ENCODE peak calls at places on chromosomes 13 and 19, in six cellular contexts. One of them, this sample, is unnamed.

GRCh38 chr13:25281193-25281936 is 5.9 kb downstream of the MTMR6 start:
- DNase-seq in astrocyte of the cerebellum: no peak
- DNase-seq in RWPE1: no peak
- DNase-seq in RWPE2: no peak
- DNase-seq in ovary: no peak
- DNase-seq in ascending aorta: no peak
- DNase-seq in this sample: no peak

GRCh38 chr13:96119921-96120320 is 30.0 kb downstream of the HS6ST3 start:
- DNase-seq in astrocyte of the cerebellum: no peak
- DNase-seq in RWPE1: no peak
- DNase-seq in RWPE2: no peak
- DNase-seq in ovary: no peak
- DNase-seq in ascending aorta: no peak
- DNase-seq in this sample: no peak

GRCh38 chr13:94390881-94391280 is 88.6 kb downstream of the DCT start:
- DNase-seq in astrocyte of the cerebellum: peak
- DNase-seq in RWPE1: no peak
- DNase-seq in RWPE2: no peak
- DNase-seq in ovary: no peak
- DNase-seq in ascending aorta: no peak
- DNase-seq in this sample: peak

GRCh38 chr19:3788991-3789778 is 3.0 kb upstream of the MATK start:
- DNase-seq in astrocyte of the cerebellum: no peak
- DNase-seq in RWPE1: no peak
- DNase-seq in RWPE2: no peak
- DNase-seq in ovary: no peak
- DNase-seq in ascending aorta: no peak
- DNase-seq in this sample: no peak

GRCh38 chr19:55585658-55586339 is 5.2 kb upstream of the ZNF579 start:
- DNase-seq in astrocyte of the cerebellum: peak
- DNase-seq in RWPE1: no peak
- DNase-seq in RWPE2: no peak
- DNase-seq in ovary: peak
- DNase-seq in ascending aorta: peak
- DNase-seq in this sample: peak

GRCh38 chr13:99312493-99312883 is 5.3 kb upstream of the GPR183 start:
- DNase-seq in astrocyte of the cerebellum: no peak
- DNase-seq in RWPE1: no peak
- DNase-seq in RWPE2: no peak
- DNase-seq in ovary: peak
- DNase-seq in ascending aorta: peak
- DNase-seq in this sample: peak

GRCh38 chr19:53088091-53088490 is 15.1 kb downstream of the ZNF160 start:
- DNase-seq in astrocyte of the cerebellum: no peak
- DNase-seq in RWPE1: no peak
- DNase-seq in RWPE2: no peak
- DNase-seq in ovary: no peak
- DNase-seq in ascending aorta: no peak
- DNase-seq in this sample: no peak

GRCh38 chr13:55583953-55584593 is 1556.6 kb upstream of the PRR20A start:
- DNase-seq in astrocyte of the cerebellum: no peak
- DNase-seq in RWPE1: no peak
- DNase-seq in RWPE2: no peak
- DNase-seq in ovary: no peak
- DNase-seq in ascending aorta: no peak
- DNase-seq in this sample: no peak

GRCh38 chr19:33424181-33424580 is 50.7 kb downstream of the CEBPG start:
- DNase-seq in astrocyte of the cerebellum: no peak
- DNase-seq in RWPE1: no peak
- DNase-seq in RWPE2: no peak
- DNase-seq in ovary: no peak
- DNase-seq in ascending aorta: no peak
- DNase-seq in this sample: no peak

GRCh38 chr19:28483197-28483596 is 729.8 kb downstream of the UQCRFS1 start:
- DNase-seq in astrocyte of the cerebellum: no peak
- DNase-seq in RWPE1: no peak
- DNase-seq in RWPE2: no peak
- DNase-seq in ovary: no peak
- DNase-seq in ascending aorta: no peak
- DNase-seq in this sample: no peak

GRCh38 chr13:76936736-76937135 is 11.6 kb upstream of the ACOD1 start:
- DNase-seq in astrocyte of the cerebellum: no peak
- DNase-seq in RWPE1: peak
- DNase-seq in RWPE2: no peak
- DNase-seq in ovary: no peak
- DNase-seq in ascending aorta: no peak
- DNase-seq in this sample: peak

GRCh38 chr13:104586010-104586746 is 1520.0 kb upstream of the SLC10A2 start:
- DNase-seq in astrocyte of the cerebellum: peak
- DNase-seq in RWPE1: peak
- DNase-seq in RWPE2: no peak
- DNase-seq in ovary: no peak
- DNase-seq in ascending aorta: no peak
- DNase-seq in this sample: no peak

GRCh38 chr13:113820813-113821651 is 42.8 kb downstream of the GAS6 start:
- DNase-seq in astrocyte of the cerebellum: peak
- DNase-seq in RWPE1: peak
- DNase-seq in RWPE2: peak
- DNase-seq in ovary: peak
- DNase-seq in ascending aorta: peak
- DNase-seq in this sample: peak

GRCh38 chr13:99981115-99982020 is at the start of gene ZIC2:
- DNase-seq in astrocyte of the cerebellum: peak
- DNase-seq in RWPE1: no peak
- DNase-seq in RWPE2: no peak
- DNase-seq in ovary: no peak
- DNase-seq in ascending aorta: peak
- DNase-seq in this sample: no peak

GRCh38 chr19:35249848-35250711 is 1.3 kb downstream of the LSR start:
- DNase-seq in astrocyte of the cerebellum: no peak
- DNase-seq in RWPE1: no peak
- DNase-seq in RWPE2: no peak
- DNase-seq in ovary: no peak
- DNase-seq in ascending aorta: no peak
- DNase-seq in this sample: no peak

GRCh38 chr19:6012416-6013170 is 34.7 kb upstream of the RANBP3 start:
- DNase-seq in astrocyte of the cerebellum: no peak
- DNase-seq in RWPE1: no peak
- DNase-seq in RWPE2: no peak
- DNase-seq in ovary: no peak
- DNase-seq in ascending aorta: no peak
- DNase-seq in this sample: no peak

GRCh38 chr19:7729211-7729610 is 2.7 kb downstream of the CLEC4G start:
- DNase-seq in astrocyte of the cerebellum: no peak
- DNase-seq in RWPE1: no peak
- DNase-seq in RWPE2: no peak
- DNase-seq in ovary: no peak
- DNase-seq in ascending aorta: no peak
- DNase-seq in this sample: no peak

DNA sequence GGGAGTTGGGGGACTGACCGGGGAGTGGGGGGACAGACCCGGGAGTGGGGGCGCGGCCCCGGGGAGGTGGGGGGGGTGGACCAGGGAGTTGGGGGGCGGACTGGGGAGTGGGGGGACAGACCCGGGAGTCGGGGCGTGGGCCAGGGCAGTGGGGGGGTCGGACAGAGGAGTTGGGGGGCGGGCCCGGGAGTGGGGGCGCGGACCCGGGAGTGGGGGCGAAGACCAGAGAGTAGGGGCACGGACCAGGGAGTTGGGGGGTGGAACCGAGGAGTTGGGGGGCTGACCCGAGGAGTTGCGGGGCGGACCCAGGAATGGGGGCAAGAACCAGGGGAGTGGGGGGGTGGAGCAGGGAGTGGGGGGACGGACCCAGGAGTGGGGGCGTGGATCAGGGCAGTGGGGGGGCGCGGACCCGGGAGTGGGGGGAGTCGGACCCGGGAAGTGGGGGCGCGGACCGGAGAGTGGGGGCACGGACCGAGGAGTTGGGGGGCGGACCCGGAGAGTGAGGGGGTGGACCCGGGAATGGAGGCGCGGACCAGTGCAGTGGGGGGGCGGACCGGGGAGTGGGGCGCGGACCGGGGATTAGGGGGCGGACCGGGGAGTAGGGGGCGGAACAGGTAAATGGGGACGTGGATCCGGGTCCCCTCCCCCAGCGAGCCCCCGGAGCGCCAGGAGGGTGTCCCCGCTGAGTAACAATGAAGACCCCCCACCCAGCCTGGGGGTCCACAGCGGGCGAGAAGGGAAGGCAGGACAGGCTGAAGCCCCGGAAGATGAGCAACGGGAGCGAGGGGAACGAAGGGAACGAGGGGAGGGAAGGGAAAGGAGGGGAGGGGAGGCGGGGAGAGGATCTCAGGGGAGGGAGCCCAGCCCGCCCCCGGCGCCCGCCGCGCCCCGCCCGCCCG is 589 bp downstream of the R3HDM4 start:
- DNase-seq in astrocyte of the cerebellum: no peak
- DNase-seq in RWPE1: peak
- DNase-seq in RWPE2: peak
- DNase-seq in ovary: peak
- DNase-seq in ascending aorta: no peak
- DNase-seq in this sample: no peak
- TF ChIP-seq CTCF in astrocyte of the cerebellum: no peak
- TF ChIP-seq CTCF in RWPE1: no peak
- TF ChIP-seq CTCF in RWPE2: no peak
- TF ChIP-seq CTCF in ovary: no peak
- TF ChIP-seq CTCF in ascending aorta: no peak
- TF ChIP-seq CTCF in this sample: no peak

GRCh38 chr19:10478903-10479384 is 24.2 kb downstream of the KEAP1 start:
- DNase-seq in astrocyte of the cerebellum: peak
- DNase-seq in RWPE1: peak
- DNase-seq in RWPE2: peak
- DNase-seq in ovary: peak
- DNase-seq in ascending aorta: peak
- DNase-seq in this sample: peak
- TF ChIP-seq CTCF in astrocyte of the cerebellum: peak
- TF ChIP-seq CTCF in RWPE1: peak
- TF ChIP-seq CTCF in RWPE2: peak
- TF ChIP-seq CTCF in ovary: peak
- TF ChIP-seq CTCF in ascending aorta: peak
- TF ChIP-seq CTCF in this sample: peak

GRCh38 chr13:66543780-66544179 is 686.4 kb downstream of the PCDH9 start:
- DNase-seq in astrocyte of the cerebellum: no peak
- DNase-seq in RWPE1: no peak
- DNase-seq in RWPE2: no peak
- DNase-seq in ovary: no peak
- DNase-seq in ascending aorta: no peak
- DNase-seq in this sample: no peak
- TF ChIP-seq CTCF in astrocyte of the cerebellum: no peak
- TF ChIP-seq CTCF in RWPE1: no peak
- TF ChIP-seq CTCF in RWPE2: peak
- TF ChIP-seq CTCF in ovary: no peak
- TF ChIP-seq CTCF in ascending aorta: no peak
- TF ChIP-seq CTCF in this sample: no peak

GRCh38 chr13:110713981-110714797 is 689 bp downstream of the ING1 start:
- DNase-seq in astrocyte of the cerebellum: no peak
- DNase-seq in RWPE1: peak
- DNase-seq in RWPE2: peak
- DNase-seq in ovary: peak
- DNase-seq in ascending aorta: peak
- DNase-seq in this sample: no peak
- TF ChIP-seq CTCF in astrocyte of the cerebellum: peak
- TF ChIP-seq CTCF in RWPE1: no peak
- TF ChIP-seq CTCF in RWPE2: peak
- TF ChIP-seq CTCF in ovary: no peak
- TF ChIP-seq CTCF in ascending aorta: no peak
- TF ChIP-seq CTCF in this sample: peak

GRCh38 chr19:18770663-18771327 is 20.3 kb downstream of the COMP start:
- DNase-seq in astrocyte of the cerebellum: no peak
- DNase-seq in RWPE1: no peak
- DNase-seq in RWPE2: no peak
- DNase-seq in ovary: no peak
- DNase-seq in ascending aorta: no peak
- DNase-seq in this sample: no peak

GRCh38 chr19:18768997-18769891 is 21.9 kb downstream of the COMP start:
- DNase-seq in astrocyte of the cerebellum: no peak
- DNase-seq in RWPE1: no peak
- DNase-seq in RWPE2: no peak
- DNase-seq in ovary: no peak
- DNase-seq in ascending aorta: no peak
- DNase-seq in this sample: no peak

GRCh38 chr19:18765224-18765623 is 25.9 kb downstream of the COMP start:
- DNase-seq in astrocyte of the cerebellum: no peak
- DNase-seq in RWPE1: no peak
- DNase-seq in RWPE2: no peak
- DNase-seq in ovary: no peak
- DNase-seq in ascending aorta: no peak
- DNase-seq in this sample: no peak

GRCh38 chr19:18769989-18770528 is 21.0 kb downstream of the COMP start:
- DNase-seq in astrocyte of the cerebellum: no peak
- DNase-seq in RWPE1: no peak
- DNase-seq in RWPE2: no peak
- DNase-seq in ovary: no peak
- DNase-seq in ascending aorta: no peak
- DNase-seq in this sample: no peak

DNA sequence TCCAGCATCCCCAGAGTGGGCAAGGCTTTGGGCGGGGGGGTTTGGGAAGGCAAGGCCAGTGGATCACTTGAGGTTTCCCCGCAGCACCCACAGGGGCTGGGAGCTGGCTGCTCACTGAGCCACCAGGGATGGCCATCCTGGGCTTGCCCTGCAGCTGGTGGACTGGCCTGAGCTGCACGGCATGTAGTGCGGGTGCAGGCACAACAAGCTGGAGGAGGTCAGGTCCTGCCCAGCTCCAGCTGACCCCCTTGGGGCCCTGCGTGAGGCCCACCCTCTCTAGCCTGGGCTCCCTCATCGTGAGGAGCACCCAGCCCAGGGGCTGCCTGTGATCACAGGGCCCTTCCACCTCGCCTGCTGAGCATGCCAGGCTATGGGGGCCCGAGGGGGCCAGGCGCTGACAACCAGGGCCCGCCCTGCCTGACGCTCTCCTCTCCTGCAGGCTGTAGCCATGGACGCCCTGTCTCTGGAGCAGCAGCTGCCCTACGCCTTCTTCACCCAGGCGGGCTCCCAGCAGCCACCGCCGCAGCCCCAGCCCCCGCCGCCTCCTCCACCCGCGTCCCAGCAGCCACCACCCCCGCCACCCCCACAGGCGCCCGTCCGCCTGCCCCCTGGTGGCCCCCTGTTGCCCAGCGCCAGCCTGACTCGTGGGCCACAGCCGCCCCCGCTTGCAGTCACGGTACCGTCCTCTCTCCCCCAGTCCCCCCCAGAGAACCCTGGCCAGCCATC is 22.9 kb downstream of the COMP start:
- DNase-seq in astrocyte of the cerebellum: no peak
- DNase-seq in RWPE1: no peak
- DNase-seq in RWPE2: no peak
- DNase-seq in ovary: no peak
- DNase-seq in ascending aorta: no peak
- DNase-seq in this sample: no peak
- TF ChIP-seq CTCF in astrocyte of the cerebellum: no peak
- TF ChIP-seq CTCF in RWPE1: no peak
- TF ChIP-seq CTCF in RWPE2: no peak
- TF ChIP-seq CTCF in ovary: no peak
- TF ChIP-seq CTCF in ascending aorta: no peak
- TF ChIP-seq CTCF in this sample: no peak

This sample was measured in AG10803.